ENCODE peak calls at places on chromosomes 13 and 19, in six cellular contexts. One of them, this sample, is unnamed.

GRCh38 chr19:10812902-10813404 is 23.1 kb downstream of the TMED1 start:
- DNase-seq in neural progenitor cell: no peak
- DNase-seq in activated T-cell treated with anti-CD3 and anti-CD28 coated beads for 1 hour: no peak
- DNase-seq in cardiac fibroblast: peak; percentile 95
- DNase-seq in CD8-positive, alpha-beta T cell: no peak
- DNase-seq in ELF-1: peak; percentile 27
- DNase-seq in this sample: no peak

GRCh38 chr13:102295316-102296048 is 106.4 kb downstream of the FGF14 start:
- DNase-seq in activated T-cell treated with anti-CD3 and anti-CD28 coated beads for 1 hour: no peak
- DNase-seq in cardiac fibroblast: peak; percentile 34
- DNase-seq in ELF-1: no peak
- DNase-seq in CD8-positive, alpha-beta T cell: no peak
- DNase-seq in neural progenitor cell: no peak
- DNase-seq in this sample: no peak

GRCh38 chr19:16340092-16340491 is 15.5 kb downstream of the KLF2 start:
- DNase-seq in CD8-positive, alpha-beta T cell: no peak
- DNase-seq in neural progenitor cell: no peak
- DNase-seq in cardiac fibroblast: no peak
- DNase-seq in ELF-1: peak; percentile 44
- DNase-seq in activated T-cell treated with anti-CD3 and anti-CD28 coated beads for 1 hour: no peak
- DNase-seq in this sample: peak; percentile 50

GRCh38 chr13:95426631-95427030 is 125.4 kb upstream of the ABCC4 start:
- DNase-seq in activated T-cell treated with anti-CD3 and anti-CD28 coated beads for 1 hour: no peak
- DNase-seq in cardiac fibroblast: no peak
- DNase-seq in neural progenitor cell: no peak
- DNase-seq in ELF-1: no peak
- DNase-seq in CD8-positive, alpha-beta T cell: no peak
- DNase-seq in this sample: no peak

GRCh38 chr13:27132538-27132937 is 39.1 kb downstream of the USP12 start:
- DNase-seq in ELF-1: no peak
- DNase-seq in CD8-positive, alpha-beta T cell: no peak
- DNase-seq in neural progenitor cell: no peak
- DNase-seq in activated T-cell treated with anti-CD3 and anti-CD28 coated beads for 1 hour: no peak
- DNase-seq in cardiac fibroblast: no peak
- DNase-seq in this sample: no peak

GRCh38 chr13:89380101-89380500 is 1708.9 kb downstream of the SLITRK5 start:
- DNase-seq in CD8-positive, alpha-beta T cell: no peak
- DNase-seq in neural progenitor cell: no peak
- DNase-seq in ELF-1: no peak
- DNase-seq in activated T-cell treated with anti-CD3 and anti-CD28 coated beads for 1 hour: no peak
- DNase-seq in cardiac fibroblast: no peak
- DNase-seq in this sample: no peak

GRCh38 chr19:32908641-32909190 is 39.1 kb upstream of the SLC7A9 start:
- DNase-seq in neural progenitor cell: no peak
- DNase-seq in cardiac fibroblast: no peak
- DNase-seq in ELF-1: peak; percentile 75
- DNase-seq in CD8-positive, alpha-beta T cell: no peak
- DNase-seq in activated T-cell treated with anti-CD3 and anti-CD28 coated beads for 1 hour: no peak
- DNase-seq in this sample: no peak

GRCh38 chr19:33559996-33560395 is 38.4 kb upstream of the PEPD start:
- DNase-seq in ELF-1: no peak
- DNase-seq in CD8-positive, alpha-beta T cell: no peak
- DNase-seq in activated T-cell treated with anti-CD3 and anti-CD28 coated beads for 1 hour: no peak
- DNase-seq in cardiac fibroblast: no peak
- DNase-seq in neural progenitor cell: no peak
- DNase-seq in this sample: no peak

GRCh38 chr13:52001120-52001731 is 10.0 kb downstream of the ATP7B start:
- DNase-seq in cardiac fibroblast: peak; percentile 63
- DNase-seq in neural progenitor cell: peak; percentile 46
- DNase-seq in CD8-positive, alpha-beta T cell: no peak
- DNase-seq in activated T-cell treated with anti-CD3 and anti-CD28 coated beads for 1 hour: no peak
- DNase-seq in ELF-1: no peak
- DNase-seq in this sample: peak; percentile 56

GRCh38 chr13:112752711-112753541 is 63.1 kb downstream of the ATP11A start:
- DNase-seq in neural progenitor cell: no peak
- DNase-seq in CD8-positive, alpha-beta T cell: no peak
- DNase-seq in cardiac fibroblast: no peak
- DNase-seq in activated T-cell treated with anti-CD3 and anti-CD28 coated beads for 1 hour: no peak
- DNase-seq in ELF-1: no peak
- DNase-seq in this sample: no peak

GRCh38 chr13:44967656-44968451 is 21.4 kb downstream of the NUFIP1 start:
- DNase-seq in CD8-positive, alpha-beta T cell: no peak
- DNase-seq in cardiac fibroblast: peak; percentile 69
- DNase-seq in ELF-1: no peak
- DNase-seq in neural progenitor cell: no peak
- DNase-seq in activated T-cell treated with anti-CD3 and anti-CD28 coated beads for 1 hour: no peak
- DNase-seq in this sample: no peak

GRCh38 chr19:1410789-1411188 is 3.4 kb downstream of the DAZAP1 start:
- DNase-seq in CD8-positive, alpha-beta T cell: no peak
- DNase-seq in cardiac fibroblast: no peak
- DNase-seq in ELF-1: no peak
- DNase-seq in neural progenitor cell: no peak
- DNase-seq in activated T-cell treated with anti-CD3 and anti-CD28 coated beads for 1 hour: no peak
- DNase-seq in this sample: no peak

GRCh38 chr13:89514534-89515312 is 1832.8 kb upstream of the MIR17HG start:
- DNase-seq in cardiac fibroblast: peak; percentile 68
- DNase-seq in activated T-cell treated with anti-CD3 and anti-CD28 coated beads for 1 hour: no peak
- DNase-seq in ELF-1: peak; percentile 2
- DNase-seq in neural progenitor cell: peak; percentile 43
- DNase-seq in CD8-positive, alpha-beta T cell: no peak
- DNase-seq in this sample: peak; percentile 12

GRCh38 chr13:79688741-79689140 is 207.8 kb downstream of the NDFIP2 start:
- DNase-seq in CD8-positive, alpha-beta T cell: no peak
- DNase-seq in cardiac fibroblast: no peak
- DNase-seq in neural progenitor cell: no peak
- DNase-seq in activated T-cell treated with anti-CD3 and anti-CD28 coated beads for 1 hour: no peak
- DNase-seq in ELF-1: no peak
- DNase-seq in this sample: no peak

GRCh38 chr13:67827992-67828391 is 597.9 kb upstream of the PCDH9 start:
- DNase-seq in CD8-positive, alpha-beta T cell: no peak
- DNase-seq in cardiac fibroblast: no peak
- DNase-seq in ELF-1: no peak
- DNase-seq in neural progenitor cell: no peak
- DNase-seq in activated T-cell treated with anti-CD3 and anti-CD28 coated beads for 1 hour: no peak
- DNase-seq in this sample: no peak

GRCh38 chr13:32225494-32225931 is 89.7 kb downstream of the ZAR1L start:
- DNase-seq in cardiac fibroblast: peak; percentile 28
- DNase-seq in ELF-1: peak; percentile 45
- DNase-seq in CD8-positive, alpha-beta T cell: no peak
- DNase-seq in neural progenitor cell: no peak
- DNase-seq in activated T-cell treated with anti-CD3 and anti-CD28 coated beads for 1 hour: no peak
- DNase-seq in this sample: no peak

GRCh38 chr19:2524840-2525723 is 49.2 kb downstream of the GADD45B start:
- DNase-seq in ELF-1: peak; percentile 74
- DNase-seq in cardiac fibroblast: no peak
- DNase-seq in activated T-cell treated with anti-CD3 and anti-CD28 coated beads for 1 hour: no peak
- DNase-seq in CD8-positive, alpha-beta T cell: no peak
- DNase-seq in neural progenitor cell: no peak
- DNase-seq in this sample: peak; percentile 56

GRCh38 chr13:101346942-101347728 is 69.2 kb downstream of the NALCN start:
- DNase-seq in ELF-1: no peak
- DNase-seq in CD8-positive, alpha-beta T cell: no peak
- DNase-seq in neural progenitor cell: no peak
- DNase-seq in cardiac fibroblast: peak; percentile 16
- DNase-seq in activated T-cell treated with anti-CD3 and anti-CD28 coated beads for 1 hour: no peak
- DNase-seq in this sample: no peak

GRCh38 chr13:36163303-36163702 is 32.1 kb upstream of the DCLK1 start:
- DNase-seq in cardiac fibroblast: peak; percentile 17
- DNase-seq in ELF-1: no peak
- DNase-seq in activated T-cell treated with anti-CD3 and anti-CD28 coated beads for 1 hour: no peak
- DNase-seq in neural progenitor cell: no peak
- DNase-seq in CD8-positive, alpha-beta T cell: no peak
- DNase-seq in this sample: no peak

GRCh38 chr19:11279505-11280236 is 16.3 kb upstream of the TSPAN16 start:
- DNase-seq in cardiac fibroblast: no peak
- DNase-seq in activated T-cell treated with anti-CD3 and anti-CD28 coated beads for 1 hour: no peak
- DNase-seq in neural progenitor cell: no peak
- DNase-seq in ELF-1: no peak
- DNase-seq in CD8-positive, alpha-beta T cell: peak; percentile 6
- DNase-seq in this sample: no peak

GRCh38 chr19:4374451-4375163 is 25.7 kb downstream of the SH3GL1 start:
- DNase-seq in neural progenitor cell: no peak
- DNase-seq in CD8-positive, alpha-beta T cell: no peak
- DNase-seq in activated T-cell treated with anti-CD3 and anti-CD28 coated beads for 1 hour: no peak
- DNase-seq in cardiac fibroblast: peak; percentile 88
- DNase-seq in ELF-1: peak; percentile 44
- DNase-seq in this sample: no peak

GRCh38 chr13:97295279-97296182 is 73.4 kb downstream of the MBNL2 start:
- DNase-seq in cardiac fibroblast: peak; percentile 72
- DNase-seq in CD8-positive, alpha-beta T cell: no peak
- DNase-seq in neural progenitor cell: no peak
- DNase-seq in ELF-1: no peak
- DNase-seq in activated T-cell treated with anti-CD3 and anti-CD28 coated beads for 1 hour: no peak
- DNase-seq in this sample: no peak

GRCh38 chr13:33251131-33251629 is 34.4 kb downstream of the STARD13 start:
- DNase-seq in cardiac fibroblast: peak; percentile 85
- DNase-seq in activated T-cell treated with anti-CD3 and anti-CD28 coated beads for 1 hour: no peak
- DNase-seq in neural progenitor cell: no peak
- DNase-seq in CD8-positive, alpha-beta T cell: no peak
- DNase-seq in ELF-1: no peak
- DNase-seq in this sample: no peak

GRCh38 chr19:283395-283794 is 7.8 kb downstream of the PLPP2 start:
- DNase-seq in cardiac fibroblast: no peak
- DNase-seq in CD8-positive, alpha-beta T cell: no peak
- DNase-seq in neural progenitor cell: no peak
- DNase-seq in activated T-cell treated with anti-CD3 and anti-CD28 coated beads for 1 hour: no peak
- DNase-seq in ELF-1: peak; percentile 87
- DNase-seq in this sample: no peak

GRCh38 chr19:47423203-47423882 is 4.0 kb upstream of the MEIS3 start:
- DNase-seq in activated T-cell treated with anti-CD3 and anti-CD28 coated beads for 1 hour: no peak
- DNase-seq in cardiac fibroblast: no peak
- DNase-seq in CD8-positive, alpha-beta T cell: no peak
- DNase-seq in neural progenitor cell: no peak
- DNase-seq in ELF-1: no peak
- DNase-seq in this sample: no peak

GRCh38 chr19:10113964-10114650 is 2.6 kb downstream of the P2RY11 start:
- DNase-seq in cardiac fibroblast: no peak
- DNase-seq in CD8-positive, alpha-beta T cell: no peak
- DNase-seq in activated T-cell treated with anti-CD3 and anti-CD28 coated beads for 1 hour: no peak
- DNase-seq in ELF-1: peak; percentile 62
- DNase-seq in neural progenitor cell: no peak
- DNase-seq in this sample: no peak

GRCh38 chr19:46925548-46925950 is 64.8 kb downstream of the ARHGAP35 start:
- DNase-seq in ELF-1: no peak
- DNase-seq in cardiac fibroblast: no peak
- DNase-seq in activated T-cell treated with anti-CD3 and anti-CD28 coated beads for 1 hour: no peak
- DNase-seq in neural progenitor cell: no peak
- DNase-seq in CD8-positive, alpha-beta T cell: no peak
- DNase-seq in this sample: no peak

GRCh38 chr13:110923777-110924638 is 9.1 kb upstream of the ANKRD10 start:
- DNase-seq in ELF-1: no peak
- DNase-seq in cardiac fibroblast: no peak
- DNase-seq in CD8-positive, alpha-beta T cell: no peak
- DNase-seq in activated T-cell treated with anti-CD3 and anti-CD28 coated beads for 1 hour: no peak
- DNase-seq in neural progenitor cell: no peak
- DNase-seq in this sample: no peak

GRCh38 chr13:43475135-43475534 is 311.6 kb downstream of the ENOX1 start:
- DNase-seq in CD8-positive, alpha-beta T cell: no peak
- DNase-seq in activated T-cell treated with anti-CD3 and anti-CD28 coated beads for 1 hour: no peak
- DNase-seq in cardiac fibroblast: peak; percentile 42
- DNase-seq in ELF-1: no peak
- DNase-seq in neural progenitor cell: no peak
- DNase-seq in this sample: no peak

GRCh38 chr13:106532111-106532929 is 3.1 kb downstream of the EFNB2 start:
- DNase-seq in cardiac fibroblast: peak; percentile 27
- DNase-seq in activated T-cell treated with anti-CD3 and anti-CD28 coated beads for 1 hour: no peak
- DNase-seq in CD8-positive, alpha-beta T cell: no peak
- DNase-seq in ELF-1: peak; percentile 69
- DNase-seq in neural progenitor cell: peak; percentile 59
- DNase-seq in this sample: no peak

GRCh38 chr13:42650470-42650869 is 76.5 kb downstream of the TNFSF11 start:
- DNase-seq in cardiac fibroblast: peak; percentile 25
- DNase-seq in ELF-1: no peak
- DNase-seq in activated T-cell treated with anti-CD3 and anti-CD28 coated beads for 1 hour: no peak
- DNase-seq in CD8-positive, alpha-beta T cell: no peak
- DNase-seq in neural progenitor cell: no peak
- DNase-seq in this sample: no peak

GRCh38 chr19:34430738-34431625 is 2.8 kb downstream of the UBA2 start:
- DNase-seq in CD8-positive, alpha-beta T cell: no peak
- DNase-seq in cardiac fibroblast: peak; percentile 70
- DNase-seq in neural progenitor cell: peak; percentile 66
- DNase-seq in activated T-cell treated with anti-CD3 and anti-CD28 coated beads for 1 hour: peak; percentile 4
- DNase-seq in ELF-1: peak; percentile 18
- DNase-seq in this sample: peak; percentile 59

GRCh38 chr13:50742353-50742752 is 101.1 kb downstream of the DLEU7 start:
- DNase-seq in cardiac fibroblast: no peak
- DNase-seq in CD8-positive, alpha-beta T cell: no peak
- DNase-seq in activated T-cell treated with anti-CD3 and anti-CD28 coated beads for 1 hour: no peak
- DNase-seq in neural progenitor cell: no peak
- DNase-seq in ELF-1: no peak
- DNase-seq in this sample: no peak

GRCh38 chr19:18029617-18030338 is 21.8 kb downstream of the ARRDC2 start:
- DNase-seq in cardiac fibroblast: peak; percentile 55
- DNase-seq in neural progenitor cell: no peak
- DNase-seq in activated T-cell treated with anti-CD3 and anti-CD28 coated beads for 1 hour: no peak
- DNase-seq in ELF-1: no peak
- DNase-seq in CD8-positive, alpha-beta T cell: no peak
- DNase-seq in this sample: no peak

GRCh38 chr13:83780201-83780600 is 102.1 kb downstream of the SLITRK1 start:
- DNase-seq in cardiac fibroblast: peak; percentile 58
- DNase-seq in neural progenitor cell: peak; percentile 39
- DNase-seq in CD8-positive, alpha-beta T cell: no peak
- DNase-seq in activated T-cell treated with anti-CD3 and anti-CD28 coated beads for 1 hour: no peak
- DNase-seq in ELF-1: peak; percentile 54
- DNase-seq in this sample: peak; percentile 53

This sample was measured in iPS-NIHi11.